ENCODE peak calls at places on chromosomes 6 and 20, in ten cellular contexts. R is Peyer's patch, B is sigmoid colon, F is dorsolateral prefrontal cortex, V is A673, N is heart right ventricle, W is suprapubic skin, Y is ovary, G is HL-60, U is left ventricle myocardium inferior. O is an unnamed sample. For H3K27me3, the result is how much of the 10 kb centered on the place peaks cover.

GRCh38 chr20:32356935-32357868 is 929 bp upstream of the ASXL1 start:
- DNase-seq in Y (peak), B (no peak), G (peak), R (peak), V (no peak), W (no peak), F (no peak), U (no peak), N (peak), O (peak)

GRCh38 chr6:11918021-11918738 is 93.9 kb upstream of the HIVEP1 start:
- DNase-seq in G (no peak), Y (no peak), F (no peak), V (peak), N (no peak), B (no peak), R (no peak), W (no peak), U (no peak), O (no peak)

GRCh38 chr6:19153270-19153980 is 683.7 kb upstream of the ID4 start:
- DNase-seq in R (no peak), B (no peak), Y (peak), W (no peak), V (no peak), N (no peak), U (peak), G (no peak), F (no peak), O (no peak)

GRCh38 chr20:50610212-50610718 is 81.1 kb downstream of the RIPOR3 start:
- DNase-seq in N (no peak), W (no peak), U (no peak), F (no peak), G (no peak), R (no peak), B (no peak), V (no peak), Y (no peak), O (no peak)

GRCh38 chr6:112282217-112282616 is 27.9 kb upstream of the LAMA4 start:
- DNase-seq in B (peak), G (no peak), N (peak), Y (peak), U (peak), F (peak), V (peak), W (no peak), R (no peak), O (no peak)

GRCh38 chr20:64107736-64108457 is 532 bp upstream of the NPBWR2 start:
- DNase-seq in W (peak), F (no peak), R (no peak), V (no peak), G (peak), B (peak), U (peak), Y (no peak), N (no peak), O (peak)

GRCh38 chr6:108781419-108782110 is 66.7 kb upstream of the ARMC2 start:
- DNase-seq in G (no peak), R (no peak), U (no peak), W (no peak), N (no peak), B (no peak), Y (peak), F (no peak), V (peak), O (no peak)

GRCh38 chr6:152086223-152086873 is 278.9 kb downstream of the ESR1 start:
- DNase-seq in W (no peak), G (no peak), R (no peak), U (no peak), N (no peak), V (no peak), F (no peak), Y (no peak), B (no peak), O (no peak)

GRCh38 chr6:169905041-169905807 is 153.8 kb downstream of the ERMARD start:
- DNase-seq in U (no peak), N (peak), W (no peak), G (no peak), Y (peak), R (no peak), B (peak), F (no peak), V (no peak), O (no peak)

GRCh38 chr6:126337323-126337722 is 2.6 kb upstream of the CENPW start:
- DNase-seq in N (no peak), V (peak), R (no peak), G (peak), B (peak), F (peak), Y (no peak), U (no peak), W (no peak), O (no peak)

GRCh38 chr6:170110201-170111140 is 180.4 kb downstream of the DLL1 start:
- DNase-seq in N (no peak), B (peak), V (no peak), R (peak), Y (peak), W (peak), G (no peak), F (peak), U (peak), O (peak)

GRCh38 chr6:26307830-26308229 is 57.2 kb upstream of the BTN3A2 start:
- DNase-seq in U (no peak), N (no peak), V (no peak), Y (no peak), G (no peak), B (no peak), W (no peak), R (no peak), F (no peak), O (no peak)

GRCh38 chr6:113347420-113347819 is 509.7 kb upstream of the MARCKS start:
- DNase-seq in R (no peak), G (no peak), F (no peak), Y (no peak), V (no peak), U (no peak), B (no peak), W (no peak), N (no peak), O (no peak)

GRCh38 chr20:11922561-11922960 is 4.9 kb downstream of the BTBD3 start:
- DNase-seq in F (no peak), N (no peak), V (no peak), G (no peak), W (no peak), U (no peak), B (no peak), Y (no peak), R (no peak), O (no peak)

GRCh38 chr6:92124126-92124525 is 1295.2 kb downstream of the EPHA7 start:
- DNase-seq in R (no peak), F (peak), V (no peak), B (no peak), W (no peak), N (no peak), U (no peak), G (no peak), Y (no peak), O (no peak)

GRCh38 chr6:116682334-116682712 is 1.3 kb downstream of the KPNA5 start:
- DNase-seq in F (no peak), V (peak), N (no peak), G (peak), U (no peak), B (no peak), W (no peak), R (no peak), Y (peak), O (no peak)

GRCh38 chr6:155311076-155311475 is 3.2 kb downstream of the TFB1M start:
- DNase-seq in R (no peak), B (no peak), W (no peak), N (no peak), V (peak), Y (no peak), U (no peak), G (no peak), F (no peak), O (no peak)

GRCh38 chr6:111559193-111560097 is 46.2 kb downstream of the TRAF3IP2 start:
- DNase-seq in W (no peak), G (no peak), F (no peak), U (no peak), R (no peak), B (no peak), N (no peak), V (no peak), Y (no peak), O (no peak)

GRCh38 chr20:57464642-57465211 is 60.2 kb downstream of the CTCFL start:
- DNase-seq in W (no peak), N (no peak), B (no peak), R (peak), Y (no peak), U (no peak), F (no peak), V (peak), G (peak), O (no peak)

GRCh38 chr20:57451759-57452661 is 60.8 kb downstream of the RBM38 start:
- DNase-seq in G (peak), U (no peak), W (no peak), B (peak), N (peak), V (no peak), F (no peak), R (no peak), Y (no peak), O (peak)

GRCh38 chr20:2101057-2101934 is at the start of gene STK35:
- DNase-seq in N (no peak), V (peak), R (no peak), W (no peak), B (peak), U (no peak), G (no peak), Y (peak), F (peak), O (peak)

GRCh38 chr6:159169557-159170332 is 545 bp downstream of the FNDC1 start:
- DNase-seq in V (peak), G (no peak), F (no peak), Y (no peak), N (no peak), B (peak), W (no peak), R (no peak), U (peak), O (no peak)
- H3K27me3 ChIP-seq in V (half or more), G (half or more), F (half or more), Y (under half), N (under half), B (under half), W (half or more), R (under half), U (half or more), O (half or more)

DNA sequence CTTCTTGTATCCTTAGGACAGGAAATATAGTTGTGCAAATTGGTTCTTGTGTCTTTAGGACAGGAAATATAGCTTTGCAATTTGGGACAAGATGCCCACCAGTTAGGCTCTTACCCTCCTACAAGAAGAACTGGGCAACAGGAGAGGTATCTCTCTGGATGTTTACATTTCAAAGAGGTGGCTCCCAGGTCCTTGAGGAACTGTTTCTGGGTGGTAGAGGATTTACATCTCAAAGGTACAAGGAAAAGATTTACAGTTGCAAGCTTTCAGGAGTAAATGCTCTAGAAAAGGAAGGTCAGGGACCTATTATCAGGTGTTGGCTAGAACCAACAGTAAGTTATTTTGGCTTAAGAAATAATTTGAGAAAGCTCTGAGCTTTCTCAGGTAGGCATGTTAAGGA is 19.2 kb downstream of the RNF182 start:
- DNase-seq in R (no peak), N (no peak), Y (no peak), B (no peak), F (no peak), U (no peak), V (no peak), W (no peak), G (no peak), O (no peak)
- H3K4me3 ChIP-seq in R (no peak), N (no peak), Y (no peak), B (no peak), F (no peak), U (no peak), V (no peak), W (no peak), G (no peak), O (no peak)

DNA sequence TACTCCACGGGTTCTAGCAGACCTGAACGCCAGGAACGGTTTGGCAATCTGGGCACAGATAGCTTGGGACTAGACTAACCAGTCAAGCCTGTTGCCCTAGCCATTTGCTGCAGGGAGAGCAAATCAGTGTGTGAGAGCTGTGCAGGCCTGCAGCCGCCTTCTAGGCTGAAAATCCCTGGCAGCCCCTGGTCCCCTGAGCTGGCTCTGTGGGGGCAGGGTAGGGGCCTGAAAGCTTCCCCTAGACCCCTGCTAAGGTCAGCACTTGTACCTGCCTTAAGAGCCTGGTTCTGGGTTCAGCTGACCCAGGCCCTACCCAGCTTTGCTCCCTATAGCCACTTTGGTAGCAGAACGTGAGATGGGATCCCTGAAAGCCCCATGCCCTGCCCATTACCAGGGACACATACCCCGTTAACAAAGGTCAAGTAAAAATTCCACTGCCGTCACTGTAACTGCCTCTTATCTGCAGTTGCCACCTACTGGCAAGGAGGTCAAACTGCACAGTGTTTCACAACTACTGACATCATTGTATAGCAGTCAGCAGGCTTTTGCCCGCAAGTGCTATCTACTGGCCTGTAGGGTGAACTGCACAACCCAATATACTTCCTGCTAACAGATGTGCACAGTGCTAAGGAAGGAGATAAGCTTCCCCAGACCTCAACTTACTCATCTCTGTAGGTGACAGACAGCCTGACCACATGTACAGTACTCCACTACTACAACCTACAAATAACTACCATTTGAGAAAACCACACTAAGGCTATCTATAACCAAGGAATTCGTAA is 95.1 kb upstream of the OLIG3 start:
- DNase-seq in W (no peak), N (no peak), F (no peak), B (no peak), U (no peak), Y (no peak), R (no peak), V (peak), G (peak), O (no peak)
- TF ChIP-seq CTCF in W (peak), N (no peak), F (no peak), B (no peak), U (no peak), Y (no peak), R (peak), V (peak), G (peak), O (peak)

GRCh38 chr20:23039136-23039875 is 4.2 kb downstream of the SSTR4 start:
- DNase-seq in W (no peak), U (no peak), G (no peak), V (no peak), Y (no peak), B (no peak), N (no peak), R (no peak), F (no peak), O (no peak)

GRCh38 chr20:23042270-23042669 is 7.2 kb downstream of the SSTR4 start:
- DNase-seq in R (no peak), W (no peak), G (no peak), N (no peak), U (no peak), B (no peak), F (no peak), Y (no peak), V (no peak), O (no peak)

GRCh38 chr20:23043376-23043775 is 6.1 kb downstream of the THBD start:
- DNase-seq in G (no peak), W (no peak), V (no peak), R (no peak), B (no peak), F (no peak), Y (no peak), N (no peak), U (no peak), O (no peak)

GRCh38 chr20:23037017-23037481 is 1.9 kb downstream of the SSTR4 start:
- DNase-seq in B (no peak), G (no peak), W (no peak), F (no peak), Y (no peak), U (no peak), N (no peak), R (no peak), V (no peak), O (no peak)

GRCh38 chr20:23039885-23040508 is 4.9 kb downstream of the SSTR4 start:
- DNase-seq in R (no peak), V (no peak), B (no peak), F (no peak), Y (no peak), W (no peak), G (no peak), N (no peak), U (no peak), O (no peak)
- H3K27me3 ChIP-seq in R (under half), V (half or more), B (under half), F (under half), Y (under half), W (under half), G (under half), N (under half), U (half or more), O (under half)

GRCh38 chr6:7726416-7727149 is 684 bp downstream of the BMP6 start:
- DNase-seq in V (no peak), G (no peak), F (no peak), B (no peak), U (no peak), R (no peak), W (no peak), Y (no peak), N (no peak), O (no peak)
- H3K4me3 ChIP-seq in V (peak), G (peak), F (peak), B (peak), U (peak), R (peak), W (peak), Y (peak), N (peak), O (peak)

GRCh38 chr6:119334535-119335264 is 14.9 kb downstream of the MAN1A1 start:
- DNase-seq in R (no peak), W (no peak), N (no peak), F (no peak), V (no peak), B (no peak), Y (no peak), G (no peak), U (no peak), O (no peak)

GRCh38 chr6:119330520-119330919 is 19.0 kb downstream of the MAN1A1 start:
- DNase-seq in B (no peak), N (no peak), V (no peak), U (no peak), Y (no peak), G (no peak), F (no peak), R (no peak), W (no peak), O (no peak)

GRCh38 chr6:119331676-119332286 is 17.8 kb downstream of the MAN1A1 start:
- DNase-seq in R (no peak), B (no peak), N (no peak), Y (no peak), U (no peak), G (no peak), F (no peak), W (no peak), V (no peak), O (no peak)

GRCh38 chr6:119333707-119334295 is 15.8 kb downstream of the MAN1A1 start:
- DNase-seq in B (no peak), R (no peak), Y (no peak), F (no peak), U (no peak), V (no peak), W (no peak), G (no peak), N (no peak), O (no peak)

DNA sequence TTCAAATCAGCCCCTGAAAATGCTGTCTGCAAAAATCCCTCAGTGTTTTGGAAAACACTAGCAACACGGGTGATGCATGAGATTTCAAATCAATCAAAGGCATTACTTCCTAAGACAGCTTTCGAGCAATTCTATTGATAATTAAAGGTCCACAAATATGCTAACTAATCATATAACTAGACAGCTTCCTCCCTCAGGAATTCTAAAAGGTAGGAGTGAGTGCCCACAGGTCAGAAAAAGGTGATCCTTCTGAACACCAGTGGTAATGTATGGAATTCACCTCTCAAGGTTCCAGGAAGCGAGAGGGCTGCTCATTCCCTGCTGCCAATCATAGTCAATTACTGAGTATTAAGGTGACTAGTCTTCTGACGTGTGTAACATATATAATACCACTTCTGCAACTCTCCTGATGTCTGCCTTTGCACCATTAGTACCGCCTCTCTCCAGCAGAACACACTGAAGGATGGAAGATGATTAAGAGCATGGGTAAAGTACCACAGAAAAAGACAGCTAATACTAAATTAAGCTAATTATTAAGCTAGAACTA is 16.4 kb downstream of the MAN1A1 start:
- DNase-seq in V (no peak), F (no peak), Y (no peak), W (no peak), B (no peak), G (no peak), U (no peak), N (no peak), R (no peak), O (no peak)
- TF ChIP-seq CTCF in V (no peak), F (no peak), Y (no peak), W (no peak), B (no peak), G (no peak), U (no peak), N (no peak), R (no peak), O (no peak)

DNA sequence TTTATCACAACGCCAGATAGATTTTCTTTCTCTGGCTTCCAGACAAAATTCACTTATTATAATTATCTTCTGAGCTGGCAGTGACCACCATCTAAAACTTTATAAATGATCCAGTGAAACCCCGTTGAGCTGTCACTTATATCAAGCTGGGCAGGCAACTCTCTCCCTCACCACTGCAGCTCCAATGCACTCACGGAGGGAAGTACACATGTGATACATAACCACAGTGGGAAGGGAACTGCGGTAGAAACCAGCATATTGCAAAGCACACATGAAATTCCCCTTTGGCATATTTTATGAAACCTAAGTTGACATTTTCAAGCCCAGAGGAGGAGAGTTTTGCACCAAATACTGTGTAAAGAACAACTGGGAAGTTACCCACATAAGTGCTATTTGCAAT is 536.9 kb downstream of the HACE1 start:
- DNase-seq in N (no peak), B (no peak), Y (no peak), F (no peak), V (peak), R (no peak), W (no peak), G (no peak), U (no peak), O (no peak)
- H3K27me3 ChIP-seq in N (under half), B (under half), Y (under half), F (under half), V (under half), R (under half), W (under half), G (under half), U (under half), O (under half)

O was measured in RWPE2.